ENCODE peak calls at places on chromosomes 3 and 15, in eight cellular contexts. L, R, X, A, E, P, Q and Z are unnamed samples.

GRCh38 chr3:189652042-189652441 is 20.9 kb downstream of the TP63 start:
- DNase-seq in L (no peak), R (no peak), X (no peak), A (no peak), E (no peak), P (peak), Q (no peak), Z (no peak)

GRCh38 chr3:125679258-125679657 is 84.0 kb upstream of the OSBPL11 start:
- DNase-seq in L (no peak), R (no peak), X (no peak), A (no peak), E (no peak), P (no peak), Q (no peak), Z (no peak)

GRCh38 chr3:42190701-42191442 is 75.1 kb downstream of the CCK start:
- DNase-seq in L (peak), R (peak), X (no peak), A (peak), E (peak), P (peak), Q (peak), Z (peak)

GRCh38 chr15:84685304-84685703 is 27.3 kb upstream of the NMB start:
- DNase-seq in L (no peak), R (no peak), X (peak), A (no peak), E (no peak), P (peak), Q (peak), Z (no peak)

GRCh38 chr3:126373682-126374601 is 16.7 kb upstream of the KLF15 start:
- DNase-seq in L (no peak), R (no peak), X (peak), A (no peak), E (no peak), P (peak), Q (no peak), Z (no peak)

GRCh38 chr3:58350627-58351013 is 17.9 kb downstream of the PXK start:
- DNase-seq in L (no peak), R (no peak), X (no peak), A (no peak), E (no peak), P (peak), Q (peak), Z (no peak)

GRCh38 chr3:68306571-68306970 is 625.8 kb downstream of the TAFA4 start:
- DNase-seq in L (peak), R (no peak), X (no peak), A (no peak), E (peak), P (peak), Q (no peak), Z (no peak)

GRCh38 chr3:133383175-133383574 is 16.7 kb upstream of the BFSP2 start:
- DNase-seq in L (no peak), R (no peak), X (no peak), A (no peak), E (no peak), P (no peak), Q (peak), Z (no peak)

GRCh38 chr3:123275691-123276090 is 73.9 kb downstream of the SEC22A start:
- DNase-seq in L (no peak), R (no peak), X (no peak), A (no peak), E (peak), P (no peak), Q (no peak), Z (no peak)

GRCh38 chr3:141399979-141400971 is 32.0 kb downstream of the ZBTB38 start:
- DNase-seq in L (no peak), R (no peak), X (no peak), A (no peak), E (no peak), P (peak), Q (no peak), Z (no peak)